ENCODE peak calls at places on chromosomes 2 and 18, in nine cellular contexts. H, S, K, I, E, F, C, X and J are unnamed samples.

GRCh38 chr2:175432021-175432420 is 250.5 kb upstream of the ATP5MC3 start:
- DNase-seq in F (no peak), E (no peak), S (no peak), X (no peak), I (no peak), H (no peak), C (no peak), K (no peak), J (no peak)

GRCh38 chr2:61898810-61899209 is 6.7 kb upstream of the COMMD1 start:
- DNase-seq in F (no peak), H (peak; percentile 46), C (no peak), K (peak; percentile 35), S (no peak), X (no peak), I (no peak), E (no peak), J (peak; percentile 17)

GRCh38 chr18:67600781-67601180 is 84.3 kb upstream of the DSEL start:
- DNase-seq in E (no peak), K (no peak), S (no peak), F (no peak), H (no peak), I (no peak), X (no peak), C (no peak), J (no peak)

GRCh38 chr2:27174638-27175037 is 25.8 kb downstream of the TCF23 start:
- DNase-seq in C (no peak), S (no peak), E (no peak), K (no peak), H (no peak), I (no peak), F (no peak), X (no peak), J (no peak)

GRCh38 chr2:42793314-42794270 is 1.2 kb upstream of the HAAO start:
- DNase-seq in C (no peak), F (no peak), S (no peak), X (no peak), E (no peak), H (no peak), K (peak; percentile 42), I (no peak), J (no peak)

GRCh38 chr2:43343573-43344304 is 117.3 kb upstream of the ZFP36L2 start:
- DNase-seq in E (peak; percentile 70), H (no peak), I (peak; percentile 92), K (no peak), X (peak; percentile 94), F (peak; percentile 66), S (peak; percentile 79), C (peak; percentile 75), J (peak; percentile 42)

GRCh38 chr18:24051256-24051947 is 36.8 kb downstream of the TTC39C start:
- DNase-seq in C (no peak), X (no peak), S (no peak), H (peak; percentile 90), K (no peak), F (no peak), E (no peak), I (no peak), J (peak; percentile 29)

GRCh38 chr2:145186303-145186702 is 666.4 kb upstream of the ZEB2 start:
- DNase-seq in X (peak; percentile 69), K (no peak), H (no peak), I (peak; percentile 20), C (no peak), E (no peak), F (peak; percentile 20), S (no peak), J (no peak)

GRCh38 chr2:217785544-217786045 is 217.2 kb downstream of the TNS1 start:
- DNase-seq in F (peak; percentile 79), X (peak; percentile 91), C (peak; percentile 77), H (peak; percentile 55), K (peak; percentile 90), I (peak; percentile 89), S (peak; percentile 87), E (peak; percentile 80), J (peak; percentile 97)

GRCh38 chr18:55861266-55861665 is 273.3 kb upstream of the TCF4 start:
- DNase-seq in E (no peak), H (no peak), K (no peak), I (no peak), C (no peak), S (no peak), F (no peak), X (no peak), J (no peak)

GRCh38 chr18:2304378-2305175 is 266.7 kb downstream of the METTL4 start:
- DNase-seq in S (no peak), E (no peak), F (no peak), X (no peak), I (no peak), K (no peak), C (no peak), H (no peak), J (no peak)

GRCh38 chr18:58225101-58225500 is 181.1 kb downstream of the NEDD4L start:
- DNase-seq in K (no peak), X (no peak), C (no peak), I (no peak), S (no peak), H (no peak), E (no peak), F (no peak), J (peak; percentile 82)

GRCh38 chr2:136238552-136239346 is 120.8 kb upstream of the CXCR4 start:
- DNase-seq in H (no peak), C (no peak), S (no peak), K (no peak), E (no peak), X (no peak), I (no peak), F (no peak), J (no peak)

GRCh38 chr2:222281495-222281894 is 17.3 kb downstream of the PAX3 start:
- DNase-seq in F (no peak), I (no peak), S (no peak), K (no peak), H (no peak), C (no peak), E (no peak), X (no peak), J (no peak)

DNA sequence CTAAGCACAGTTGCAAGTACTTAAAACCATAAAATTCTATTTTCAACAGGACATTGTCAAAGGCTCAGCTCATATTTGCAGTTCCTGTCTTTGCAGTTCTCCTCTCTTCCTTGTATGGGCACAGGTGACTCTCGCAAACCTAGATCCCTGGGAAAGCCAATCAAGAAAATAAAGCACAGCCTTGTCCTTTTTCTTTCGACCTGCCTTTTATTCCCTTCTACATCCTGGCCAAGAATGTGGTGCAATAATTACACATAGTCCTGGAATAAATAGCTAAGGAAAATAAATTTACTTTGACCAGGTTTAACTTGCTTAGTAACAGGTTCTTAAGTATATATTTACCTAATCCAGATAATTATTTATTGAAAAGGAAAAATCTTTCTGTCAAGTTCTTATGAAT is 20.2 kb downstream of the ATG16L1 start:
- DNase-seq in F (no peak), H (no peak), K (no peak), S (no peak), I (no peak), X (no peak), E (no peak), C (no peak), J (no peak)
- TF ChIP-seq EP300 in F (no peak), H (no peak), K (no peak), S (no peak), I (no peak), X (no peak), E (no peak), C (no peak), J (no peak)

GRCh38 chr2:3264010-3264744 is 113.4 kb downstream of the EIPR1 start:
- DNase-seq in E (no peak), F (no peak), X (no peak), S (no peak), I (no peak), K (no peak), H (no peak), C (peak; percentile 58), J (no peak)
- H3K27me3 ChIP-seq in E (no peaks in the 10 kb centered on the region), F (no peaks in the 10 kb centered on the region), X (no peaks in the 10 kb centered on the region), S (no peaks in the 10 kb centered on the region), I (no peaks in the 10 kb centered on the region), K (no peaks in the 10 kb centered on the region), H (no peaks in the 10 kb centered on the region), C (no peaks in the 10 kb centered on the region), J (no peaks in the 10 kb centered on the region)

DNA sequence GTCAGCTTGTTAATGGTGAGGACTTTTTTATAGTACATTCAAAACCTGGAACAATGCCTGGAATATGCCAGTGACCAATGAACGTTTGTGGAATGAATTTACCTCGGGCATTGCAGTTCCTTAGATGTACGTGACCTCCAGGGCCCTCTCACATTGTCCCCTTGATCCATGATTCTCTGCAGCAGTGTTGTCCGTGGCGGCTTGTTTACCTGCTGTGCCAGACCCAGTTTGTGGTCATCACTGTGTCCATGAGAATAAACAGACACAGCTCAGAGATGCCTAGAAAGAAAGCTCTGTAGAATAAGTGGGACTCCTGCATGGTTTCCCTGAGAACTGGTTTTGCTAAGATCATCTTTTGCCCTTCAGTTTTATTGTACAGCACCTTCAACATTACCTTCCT is 1132.2 kb downstream of the DPP10 start:
- DNase-seq in C (no peak), H (no peak), F (no peak), K (no peak), S (no peak), E (no peak), I (no peak), X (no peak), J (no peak)
- TF ChIP-seq EP300 in C (no peak), H (no peak), F (no peak), K (no peak), S (no peak), E (no peak), I (no peak), X (no peak), J (no peak)

DNA sequence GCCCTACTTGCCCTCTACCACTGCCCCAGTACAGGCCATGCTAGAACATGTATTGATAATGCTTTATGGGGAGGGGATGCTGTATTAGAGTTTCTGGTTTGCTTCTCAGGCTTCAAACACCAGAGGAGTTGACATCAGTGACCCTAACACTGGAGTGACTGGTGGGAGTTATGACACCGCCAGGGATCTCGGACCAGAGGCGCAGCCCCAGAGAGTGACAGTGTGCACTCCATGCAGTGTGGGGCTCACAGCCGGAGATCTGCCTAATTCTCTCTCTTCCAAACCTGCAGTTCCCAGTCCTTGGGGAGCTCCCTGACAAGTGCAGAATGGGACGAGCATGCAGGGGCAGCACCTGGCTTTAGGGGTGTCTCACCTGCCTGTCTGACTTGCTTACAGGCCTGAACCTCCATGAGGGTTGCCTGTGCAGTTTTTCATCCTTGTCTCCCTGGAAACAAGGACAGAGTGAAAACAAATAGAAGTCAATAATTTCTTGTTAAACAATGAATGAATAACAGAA is 244.9 kb upstream of the MYT1L start:
- DNase-seq in I (no peak), E (no peak), K (no peak), H (no peak), C (no peak), X (no peak), F (no peak), S (no peak), J (no peak)
- H3K27me3 ChIP-seq in I (no peaks in the 10 kb centered on the region), E (no peaks in the 10 kb centered on the region), K (no peaks in the 10 kb centered on the region), H (peaks cover 13% of the 10 kb centered on the region), C (no peaks in the 10 kb centered on the region), X (no peaks in the 10 kb centered on the region), F (peaks cover 5% of the 10 kb centered on the region), S (no peaks in the 10 kb centered on the region), J (peaks cover 2% of the 10 kb centered on the region)

DNA sequence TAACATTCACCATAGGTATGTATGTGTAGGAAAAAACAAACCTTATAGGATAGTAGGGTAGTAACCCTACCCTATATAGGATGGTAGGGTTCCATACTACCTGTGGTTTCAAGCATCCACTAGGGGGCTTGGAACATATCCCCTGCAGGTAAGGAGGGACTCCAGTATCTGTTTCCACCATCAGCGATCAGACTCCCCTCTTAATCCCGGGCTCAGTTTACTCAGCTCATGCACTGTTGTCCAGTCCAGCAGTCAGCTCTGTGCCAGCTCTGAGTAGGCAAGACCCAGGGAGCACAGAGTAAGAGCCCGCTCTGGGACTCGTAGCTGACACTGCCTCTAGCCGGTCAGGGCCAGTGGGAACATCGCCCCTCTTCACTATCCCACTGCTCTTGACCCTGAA is 61.7 kb downstream of the MEX3C start:
- DNase-seq in F (no peak), C (no peak), H (peak; percentile 23), E (no peak), X (no peak), K (no peak), S (no peak), I (no peak), J (no peak)
- TF ChIP-seq EP300 in F (no peak), C (no peak), H (no peak), E (no peak), X (no peak), K (no peak), S (no peak), I (no peak), J (no peak)